ENCODE peak calls at places on chromosomes 16 and 17, in four cellular contexts. B, D, E and F are unnamed samples.

GRCh38 chr16:23514381-23515152 is 4.3 kb upstream of the GGA2 start:
- DNase-seq in B (no peak), D (no peak), E (no peak), F (no peak)

GRCh38 chr16:88599825-88600538 is 29.8 kb downstream of the ZC3H18 start:
- DNase-seq in B (no peak), D (no peak), E (no peak), F (no peak)

GRCh38 chr16:12160815-12161550 is 184.4 kb downstream of the SNX29 start:
- DNase-seq in B (no peak), D (no peak), E (no peak), F (no peak)

GRCh38 chr16:75085556-75085955 is 31.0 kb downstream of the LDHD start:
- DNase-seq in B (no peak), D (no peak), E (no peak), F (no peak)

GRCh38 chr16:2501938-2502900 is 11.5 kb upstream of the ATP6V0C start:
- DNase-seq in B (no peak), D (no peak), E (no peak), F (no peak)

GRCh38 chr17:50354198-50354597 is 8.3 kb downstream of the XYLT2 start:
- DNase-seq in B (no peak), D (no peak), E (no peak), F (no peak)

GRCh38 chr16:24132797-24133155 is 123.4 kb upstream of the CACNG3 start:
- DNase-seq in B (no peak), D (no peak), E (no peak), F (no peak)

GRCh38 chr17:13594762-13595697 is 6.7 kb downstream of the HS3ST3A1 start:
- DNase-seq in B (peak; percentile 80), D (peak; percentile 65), E (peak; percentile 76), F (peak; percentile 33)

GRCh38 chr17:73410586-73411329 is 99.0 kb upstream of the CDC42EP4 start:
- DNase-seq in B (no peak), D (no peak), E (no peak), F (no peak)

GRCh38 chr17:1259910-1260389 is 10.3 kb upstream of the BHLHA9 start:
- DNase-seq in B (no peak), D (no peak), E (no peak), F (no peak)

GRCh38 chr17:81336930-81337325 is 41.8 kb upstream of the SLC38A10 start:
- DNase-seq in B (no peak), D (no peak), E (no peak), F (no peak)

GRCh38 chr16:72938426-72939164 is 109.3 kb downstream of the ZFHX3 start:
- DNase-seq in B (no peak), D (no peak), E (peak; percentile 89), F (peak; percentile 91)

GRCh38 chr17:41772218-41772585 is 14.3 kb downstream of the JUP start:
- DNase-seq in B (no peak), D (no peak), E (no peak), F (no peak)

GRCh38 chr17:74736423-74737298 is at the start of gene RAB37:
- DNase-seq in B (peak; percentile 43), D (peak; percentile 47), E (no peak), F (peak; percentile 62)

GRCh38 chr16:13956635-13957196 is 36.8 kb downstream of the ERCC4 start:
- DNase-seq in B (no peak), D (no peak), E (no peak), F (no peak)

GRCh38 chr16:14489460-14489859 is 140.6 kb downstream of the PARN start:
- DNase-seq in B (no peak), D (peak; percentile 37), E (no peak), F (no peak)

GRCh38 chr17:42571435-42572225 is 4.7 kb downstream of the MLX start:
- DNase-seq in B (no peak), D (no peak), E (no peak), F (no peak)

GRCh38 chr17:50221500-50222480 is 20.4 kb upstream of the COL1A1 start:
- DNase-seq in B (no peak), D (no peak), E (no peak), F (peak; percentile 40)

GRCh38 chr16:65315004-65315398 is 193.1 kb upstream of the CDH11 start:
- DNase-seq in B (no peak), D (no peak), E (peak; percentile 65), F (peak; percentile 74)

GRCh38 chr16:30710971-30711370 is 12.0 kb downstream of the SRCAP start:
- DNase-seq in B (no peak), D (no peak), E (no peak), F (no peak)

GRCh38 chr17:40425741-40426140 is 8.0 kb upstream of the TOP2A start:
- DNase-seq in B (no peak), D (no peak), E (no peak), F (no peak)

GRCh38 chr17:45246861-45247428 is 14.9 kb downstream of the SPATA32 start:
- DNase-seq in B (no peak), D (no peak), E (no peak), F (no peak)

DNA sequence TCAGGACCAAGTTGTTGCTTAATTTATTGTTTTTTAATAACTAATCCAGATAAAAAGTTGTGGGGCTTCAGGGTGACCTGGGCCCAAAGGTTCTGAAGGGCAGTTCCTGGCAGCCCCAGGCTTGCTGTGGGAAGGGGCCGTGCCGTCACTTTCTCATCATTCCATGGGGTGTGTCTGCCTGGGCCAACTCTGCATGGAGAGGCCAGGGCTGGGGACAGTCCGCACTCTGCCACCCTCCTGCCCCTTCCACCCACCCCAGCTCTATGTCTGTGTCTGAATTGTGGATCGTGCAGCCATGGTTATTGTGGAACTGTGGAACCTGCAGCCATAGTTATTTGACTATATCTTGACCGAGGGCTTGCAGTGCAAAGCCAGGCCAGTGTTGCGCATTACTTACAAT is 4.0 kb downstream of the LIMD2 start:
- DNase-seq in B (peak; percentile 32), D (no peak), E (no peak), F (no peak)
- H3K4me3 ChIP-seq in B (peak overlapping the region; percentile 26), D (no peak overlapping the region), E (no peak overlapping the region), F (no peak overlapping the region)

GRCh38 chr16:46828943-46829342 is 2.0 kb downstream of the C16orf87 start:
- DNase-seq in B (no peak), D (no peak), E (no peak), F (no peak)

GRCh38 chr16:46830417-46830901 is 521 bp downstream of the C16orf87 start:
- DNase-seq in B (peak; percentile 26), D (no peak), E (peak; percentile 39), F (peak; percentile 12)

GRCh38 chr16:46822270-46822669 is 8.7 kb downstream of the C16orf87 start:
- DNase-seq in B (no peak), D (no peak), E (no peak), F (no peak)

GRCh38 chr16:46828292-46828691 is 2.7 kb downstream of the C16orf87 start:
- DNase-seq in B (no peak), D (no peak), E (no peak), F (no peak)

DNA sequence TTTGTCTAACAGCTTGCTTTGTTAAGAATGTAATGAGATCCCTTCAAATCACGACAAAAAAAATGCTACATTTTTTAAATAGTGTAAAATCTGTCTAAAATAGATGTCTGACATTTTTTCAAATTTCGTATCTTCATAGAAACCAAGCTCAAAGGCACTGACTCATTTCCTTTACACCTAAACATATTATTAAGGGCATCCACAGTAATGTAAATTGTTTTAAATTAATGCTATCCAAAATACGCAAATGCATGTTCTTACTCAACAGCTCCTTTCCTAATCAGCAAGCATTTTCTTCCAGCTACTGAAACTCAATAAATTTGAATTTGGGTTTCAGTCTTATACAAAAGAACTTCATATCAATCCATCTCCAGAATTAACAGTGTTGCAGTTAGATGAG is 4.4 kb downstream of the C16orf87 start:
- DNase-seq in B (no peak), D (no peak), E (no peak), F (no peak)
- H3K4me3 ChIP-seq in B (no peak overlapping the region), D (no peak overlapping the region), E (no peak overlapping the region), F (no peak overlapping the region)

DNA sequence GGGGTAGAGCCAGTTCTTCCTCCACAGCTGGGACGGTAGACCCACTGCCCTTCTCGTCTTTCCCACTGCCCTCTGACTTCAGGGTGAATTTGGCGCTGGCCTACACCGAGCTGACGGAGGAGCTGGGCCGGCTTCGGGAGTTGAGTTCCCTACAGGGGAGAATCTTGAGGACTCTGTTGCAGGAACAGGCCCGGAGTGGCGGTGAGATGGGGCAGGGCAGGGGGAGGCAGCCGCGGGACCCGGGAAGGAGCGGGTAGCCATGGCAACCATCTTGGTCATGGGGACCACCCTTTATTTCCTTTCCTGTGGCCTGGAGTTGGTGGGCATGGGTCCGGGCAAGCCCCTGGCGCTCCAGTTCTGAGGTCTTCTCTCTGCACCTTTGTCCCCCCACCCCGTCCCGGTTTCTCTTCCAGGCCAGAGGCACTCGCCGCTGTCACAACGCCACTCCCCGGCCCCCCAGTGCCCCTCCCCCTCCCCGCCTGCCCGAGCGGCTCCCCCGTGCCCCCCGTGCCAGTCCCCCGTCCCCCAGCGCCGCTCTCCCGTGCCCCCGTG is 14.4 kb downstream of the TBKBP1 start:
- DNase-seq in B (no peak), D (no peak), E (no peak), F (no peak)
- H3K4me3 ChIP-seq in B (no peak overlapping the region), D (no peak overlapping the region), E (peak overlapping the region; percentile 59), F (peak overlapping the region; percentile 36)

GRCh38 chr17:29042679-29043538 is at the start of gene PIPOX:
- DNase-seq in B (no peak), D (no peak), E (no peak), F (peak; percentile 20)
- H3K4me3 ChIP-seq in B (no peak within 1 kb of the TSS), D (no peak within 1 kb of the TSS), E (no peak within 1 kb of the TSS), F (no peak within 1 kb of the TSS)

GRCh38 chr16:50267151-50267631 is 840 bp downstream of the ADCY7 start:
- DNase-seq in B (no peak), D (no peak), E (no peak), F (no peak)
- H3K4me3 ChIP-seq in B (peak overlapping the region; percentile 91), D (peak overlapping the region; percentile 59), E (peak overlapping the region; percentile 45), F (peak overlapping the region; percentile 58)

DNA sequence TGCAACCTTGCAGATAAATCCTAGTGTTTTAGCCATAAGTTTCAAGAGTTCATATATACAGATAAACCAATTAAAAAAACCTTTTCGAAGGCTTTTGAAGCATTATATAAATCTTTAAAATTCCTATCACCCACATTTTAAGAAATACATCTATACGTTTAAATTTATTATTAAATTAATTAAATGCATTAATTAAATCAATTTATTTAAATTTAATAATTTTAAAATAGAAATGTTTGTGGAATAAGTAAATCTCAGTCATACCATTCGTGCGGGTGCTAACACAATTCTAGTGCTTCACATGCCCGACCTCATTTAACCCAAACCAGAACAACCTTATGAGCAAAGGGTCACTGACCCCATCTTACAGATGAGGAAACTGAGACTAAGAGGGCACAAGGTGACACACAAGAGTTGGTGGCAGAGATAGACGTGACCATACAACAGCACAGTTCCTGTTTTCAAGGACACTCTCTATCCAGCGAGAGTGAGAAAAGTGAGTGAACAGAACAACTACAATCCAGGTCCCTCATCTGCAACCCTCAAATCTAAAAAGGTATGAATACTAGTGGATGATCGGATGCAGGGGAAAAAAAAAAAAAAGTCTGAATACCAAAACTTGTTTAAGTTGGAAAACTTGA is 1.4 kb downstream of the NSMCE1 start:
- DNase-seq in B (no peak), D (no peak), E (no peak), F (no peak)
- H3K4me3 ChIP-seq in B (no peak overlapping the region), D (peak overlapping the region; percentile 92), E (no peak overlapping the region), F (no peak overlapping the region)